ENCODE peak calls at places on chromosomes 5 and 9, in four cellular contexts. X is gastrocnemius medialis, R is GM23248, O is hepatocyte. S is an unnamed sample.

GRCh38 chr9:123265833-123266232 is 2.6 kb downstream of the STRBP start:
- DNase-seq in X (no peak), R (no peak), O (no peak), S (no peak)

GRCh38 chr5:1704266-1704665 is 95.4 kb downstream of the MRPL36 start:
- DNase-seq in X (no peak), R (no peak), O (no peak), S (no peak)

GRCh38 chr9:115058684-115059315 is 59.2 kb downstream of the TNC start:
- DNase-seq in X (no peak), R (peak; percentile 87), O (no peak), S (peak; percentile 35)

GRCh38 chr5:136656811-136657210 is 291.5 kb upstream of the TRPC7 start:
- DNase-seq in X (no peak), R (no peak), O (no peak), S (no peak)

GRCh38 chr5:459562-460412 is 16.8 kb downstream of the EXOC3 start:
- DNase-seq in X (no peak), R (no peak), O (no peak), S (no peak)

GRCh38 chr9:137672907-137673791 is 54.3 kb downstream of the EHMT1 start:
- DNase-seq in X (peak; percentile 28), R (peak; percentile 86), O (peak; percentile 85), S (peak; percentile 34)

GRCh38 chr5:4873656-4874055 is 266.5 kb upstream of the ADAMTS16 start:
- DNase-seq in X (no peak), R (no peak), O (no peak), S (no peak)

GRCh38 chr5:169083394-169084018 is 217.4 kb downstream of the SLIT3 start:
- DNase-seq in X (no peak), R (no peak), O (no peak), S (no peak)

GRCh38 chr5:88952344-88952743 is 69.4 kb upstream of the MEF2C start:
- DNase-seq in X (peak; percentile 40), R (peak; percentile 28), O (peak; percentile 20), S (no peak)

GRCh38 chr5:160133071-160133917 is 14.0 kb upstream of the PWWP2A start:
- DNase-seq in X (peak; percentile 4), R (peak; percentile 80), O (peak; percentile 51), S (peak; percentile 26)

GRCh38 chr5:20469390-20469789 is 481.4 kb upstream of the CDH18 start:
- DNase-seq in X (no peak), R (no peak), O (no peak), S (no peak)

GRCh38 chr9:87290241-87290700 is 207.4 kb upstream of the DAPK1 start:
- DNase-seq in X (no peak), R (peak; percentile 55), O (peak; percentile 27), S (peak; percentile 14)
- H3K4me1 ChIP-seq in X (no peaks in the 10 kb centered on the region), R (peaks cover 24% of the 10 kb centered on the region), O (peaks cover 2% of the 10 kb centered on the region), S (peaks cover 10% of the 10 kb centered on the region)

DNA sequence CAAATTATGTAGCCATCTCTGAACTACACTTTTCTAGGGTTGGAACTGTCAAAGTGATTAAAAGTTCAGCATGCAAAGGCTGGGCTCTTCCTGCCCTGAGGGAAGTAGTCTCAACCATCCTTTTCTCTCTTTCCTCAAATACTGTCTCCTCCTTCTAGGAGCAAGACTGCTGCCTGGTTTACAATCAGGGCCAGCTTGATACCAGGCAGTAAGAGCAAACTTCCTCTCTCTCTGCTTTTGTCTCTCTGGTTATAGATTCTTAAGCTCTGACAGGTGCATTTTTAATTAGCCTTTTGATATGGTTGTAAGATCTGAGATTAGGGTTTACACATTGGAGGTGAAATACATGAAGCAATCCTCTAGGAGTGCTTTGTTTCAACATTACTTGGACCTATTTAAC is 436.0 kb downstream of the SPATA31D1 start:
- DNase-seq in X (no peak), R (no peak), O (no peak), S (no peak)
- H3K4me3 ChIP-seq in X (no peak overlapping the region), R (no peak overlapping the region), O (no peak overlapping the region), S (no peak overlapping the region)

DNA sequence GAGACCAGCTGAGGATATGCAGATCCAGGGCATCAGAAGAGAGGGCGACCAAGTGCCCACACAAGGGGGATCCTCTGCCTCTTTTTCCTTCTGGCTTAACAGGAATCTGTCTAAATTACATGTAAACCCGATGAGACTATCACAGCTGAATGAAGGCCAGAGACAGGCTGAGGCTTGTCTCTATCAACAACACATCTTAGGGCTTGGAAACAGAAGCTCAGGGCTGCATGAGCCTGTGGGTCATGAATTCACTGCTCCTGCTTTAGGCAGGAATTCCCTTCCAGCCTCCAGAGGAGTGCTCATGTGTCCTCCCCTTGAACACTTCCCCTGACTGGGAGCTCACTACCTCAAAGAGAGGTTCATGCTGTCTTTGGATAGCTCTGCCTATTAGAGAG is 106.1 kb upstream of the PHYKPL start:
- DNase-seq in X (no peak), R (no peak), O (no peak), S (no peak)
- H3K27me3 ChIP-seq in X (no peaks in the 10 kb centered on the region), R (no peaks in the 10 kb centered on the region), O (no peaks in the 10 kb centered on the region), S (no peaks in the 10 kb centered on the region)

DNA sequence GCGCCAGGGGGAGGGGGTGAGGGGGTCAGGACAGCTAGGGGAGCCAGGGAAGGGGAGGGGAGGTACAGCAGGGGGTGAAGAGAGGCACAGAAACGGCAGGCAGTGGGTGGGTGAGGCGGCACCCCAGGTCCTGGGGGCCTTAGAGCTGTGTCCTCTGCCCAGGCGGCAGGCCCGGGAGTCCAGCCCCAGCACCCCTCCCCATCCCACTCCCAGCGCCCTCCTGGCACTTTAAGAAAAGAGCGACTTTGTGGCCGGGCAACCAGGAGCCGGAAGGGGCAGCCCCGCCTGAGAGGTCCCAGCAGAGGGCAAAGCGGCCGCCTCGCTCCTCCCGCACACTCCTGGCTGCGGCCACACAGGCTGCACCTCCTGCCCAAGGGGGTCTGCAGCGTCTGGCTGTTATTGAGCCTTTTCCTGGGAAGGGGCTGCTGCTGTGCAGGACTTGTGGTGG is 42.6 kb downstream of the NACC2 start:
- DNase-seq in X (no peak), R (peak; percentile 43), O (peak; percentile 55), S (peak; percentile 79)
- H3K4me1 ChIP-seq in X (peaks cover 25% of the 10 kb centered on the region), R (peaks cover 23% of the 10 kb centered on the region), O (peaks cover 34% of the 10 kb centered on the region), S (peaks cover 46% of the 10 kb centered on the region)

S was measured in SJSA1.